ENCODE peak calls at places on chromosomes 7 and 10, in ten cellular contexts. Y, T, D, L, S, H, V, A, P and W are unnamed samples.

GRCh38 chr7:375901-376305 is 85.9 kb downstream of the FOXL3 start:
- DNase-seq in D (no peak), Y (peak; percentile 22), A (no peak), H (no peak), S (no peak), T (no peak), P (no peak), V (peak; percentile 72), L (no peak), W (no peak)

GRCh38 chr7:6232130-6232529 is 40.3 kb downstream of the CYTH3 start:
- DNase-seq in S (no peak), Y (no peak), V (no peak), D (no peak), A (no peak), T (no peak), L (no peak), H (no peak), P (no peak), W (no peak)

GRCh38 chr10:84540022-84540616 is 211.7 kb downstream of the CCSER2 start:
- DNase-seq in V (no peak), T (no peak), L (no peak), D (no peak), S (no peak), H (peak; percentile 49), P (no peak), Y (no peak), A (peak; percentile 77), W (no peak)

GRCh38 chr10:112744525-112744924 is 205.5 kb upstream of the TCF7L2 start:
- DNase-seq in Y (no peak), A (no peak), D (no peak), T (no peak), H (no peak), L (no peak), S (no peak), V (no peak), P (no peak), W (no peak)

GRCh38 chr10:132429281-132430230 is 32.6 kb downstream of the PWWP2B start:
- DNase-seq in T (no peak), A (no peak), H (no peak), P (no peak), S (no peak), V (peak; percentile 69), L (no peak), D (no peak), Y (peak; percentile 71), W (no peak)

GRCh38 chr10:83332695-83333094 is 806.6 kb upstream of the GHITM start:
- DNase-seq in H (no peak), L (no peak), A (no peak), T (no peak), V (no peak), D (no peak), P (no peak), S (no peak), Y (no peak), W (no peak)

GRCh38 chr10:132368881-132369635 is 27.9 kb upstream of the PWWP2B start:
- DNase-seq in D (no peak), L (peak; percentile 30), H (no peak), Y (no peak), P (no peak), S (no peak), V (peak; percentile 10), T (no peak), A (peak; percentile 68), W (no peak)

GRCh38 chr10:25159591-25159990 is 15.2 kb upstream of the GPR158 start:
- DNase-seq in H (no peak), A (no peak), L (no peak), Y (no peak), S (no peak), P (no peak), V (no peak), T (no peak), D (no peak), W (no peak)

GRCh38 chr10:22894714-22895113 is 33.1 kb upstream of the ARMC3 start:
- DNase-seq in H (no peak), D (no peak), T (no peak), V (no peak), S (no peak), L (no peak), Y (no peak), A (no peak), P (no peak), W (no peak)

GRCh38 chr7:162583-163297 is 29.6 kb upstream of the FAM20C start:
- DNase-seq in V (no peak), P (no peak), S (no peak), Y (no peak), A (no peak), T (no peak), L (peak; percentile 34), D (peak; percentile 30), H (no peak), W (no peak)

GRCh38 chr7:127997226-127997922 is 33.9 kb downstream of the LRRC4 start:
- DNase-seq in T (no peak), H (peak; percentile 11), L (no peak), D (no peak), S (no peak), V (no peak), Y (no peak), A (no peak), P (no peak), W (no peak)

GRCh38 chr7:4838626-4839334 is 23.1 kb downstream of the PAPOLB start:
- DNase-seq in T (no peak), V (no peak), L (no peak), P (no peak), H (no peak), Y (no peak), A (no peak), D (no peak), S (no peak), W (no peak)

GRCh38 chr7:95004618-95005282 is 97.4 kb downstream of the PPP1R9A start:
- DNase-seq in V (no peak), S (no peak), Y (no peak), L (no peak), D (no peak), P (peak; percentile 38), T (no peak), A (no peak), H (no peak), W (no peak)

GRCh38 chr10:94361161-94361794 is 1.5 kb downstream of the NOC3L start:
- DNase-seq in P (peak; percentile 23), T (no peak), V (no peak), A (no peak), D (no peak), S (no peak), Y (no peak), H (no peak), L (no peak), W (no peak)

GRCh38 chr10:83961620-83962019 is 177.7 kb upstream of the GHITM start:
- DNase-seq in L (no peak), D (no peak), S (no peak), Y (no peak), H (no peak), T (no peak), P (no peak), A (no peak), V (peak; percentile 21), W (no peak)

GRCh38 chr10:110802090-110802489 is 69.6 kb upstream of the PDCD4 start:
- DNase-seq in L (no peak), T (no peak), S (no peak), A (peak; percentile 60), P (no peak), H (peak; percentile 53), Y (no peak), D (no peak), V (no peak), W (no peak)

GRCh38 chr10:7133958-7134357 is 276.9 kb downstream of the SFMBT2 start:
- DNase-seq in D (no peak), A (no peak), V (no peak), P (no peak), L (no peak), Y (no peak), T (no peak), S (no peak), H (no peak), W (no peak)

GRCh38 chr7:26686448-26686981 is 177.9 kb downstream of the SKAP2 start:
- DNase-seq in Y (no peak), V (peak; percentile 32), A (no peak), L (peak; percentile 49), T (no peak), P (no peak), H (peak; percentile 78), D (peak; percentile 61), S (peak; percentile 51), W (no peak)
- H3K4me3 ChIP-seq in Y (no peak overlapping the region), V (no peak overlapping the region), A (no peak overlapping the region), L (no peak overlapping the region), T (no peak overlapping the region), P (no peak overlapping the region), H (no peak overlapping the region), D (no peak overlapping the region), S (no peak overlapping the region), W (no peak overlapping the region)

GRCh38 chr7:27129729-27130539 is 623 bp downstream of the HOXA4 start:
- DNase-seq in H (no peak), A (no peak), Y (no peak), T (no peak), D (peak; percentile 29), P (no peak), L (peak; percentile 50), V (peak; percentile 84), S (peak; percentile 77), W (no peak)

GRCh38 chr7:27130540-27131389 is at the start of gene HOXA4:
- DNase-seq in P (peak; percentile 63), D (peak; percentile 92), Y (no peak), S (peak; percentile 97), A (no peak), T (peak; percentile 64), V (peak; percentile 95), H (no peak), L (peak; percentile 89), W (no peak)

GRCh38 chr7:27126596-27127327 is 3.8 kb downstream of the HOXA4 start:
- DNase-seq in D (no peak), A (no peak), T (no peak), P (no peak), H (no peak), V (no peak), L (no peak), Y (no peak), S (no peak), W (no peak)

GRCh38 chr7:27128034-27128433 is 2.5 kb downstream of the HOXA4 start:
- DNase-seq in Y (no peak), H (peak; percentile 72), D (no peak), P (no peak), S (no peak), L (no peak), V (no peak), T (no peak), A (no peak), W (no peak)

GRCh38 chr7:27128776-27129728 is 1.5 kb downstream of the HOXA4 start:
- DNase-seq in T (no peak), L (no peak), P (no peak), V (peak; percentile 22), H (no peak), A (no peak), S (no peak), Y (no peak), D (no peak), W (no peak)
- H3K4me3 ChIP-seq in T (no peak overlapping the region), L (peak overlapping the region; percentile 69), P (peak overlapping the region; percentile 54), V (no peak overlapping the region), H (peak overlapping the region; percentile 59), A (no peak overlapping the region), S (peak overlapping the region; percentile 53), Y (no peak overlapping the region), D (peak overlapping the region; percentile 49), W (no peak overlapping the region)

GRCh38 chr10:29319205-29319781 is 30.4 kb downstream of the LYZL1 start:
- DNase-seq in T (no peak), L (no peak), Y (no peak), D (no peak), H (no peak), P (no peak), V (no peak), S (no peak), A (no peak), W (no peak)
- H3K4me3 ChIP-seq in T (no peak overlapping the region), L (no peak overlapping the region), Y (no peak overlapping the region), D (no peak overlapping the region), H (no peak overlapping the region), P (no peak overlapping the region), V (no peak overlapping the region), S (no peak overlapping the region), A (no peak overlapping the region), W (no peak overlapping the region)

GRCh38 chr10:26437637-26438461 is at the start of gene APBB1IP:
- DNase-seq in A (no peak), Y (peak; percentile 48), S (no peak), D (peak; percentile 91), L (peak; percentile 94), T (no peak), P (peak; percentile 48), H (no peak), V (peak; percentile 68), W (peak; percentile 66)
- H3K4me3 ChIP-seq in A (no peak within 1 kb of the TSS), Y (peak within 1 kb of the TSS; percentile 45), S (no peak within 1 kb of the TSS), D (peak within 1 kb of the TSS; percentile 60), L (peak within 1 kb of the TSS; percentile 62), T (peak within 1 kb of the TSS; percentile 95), P (peak within 1 kb of the TSS; percentile 71), H (no peak within 1 kb of the TSS), V (peak within 1 kb of the TSS; percentile 53), W (peak within 1 kb of the TSS; percentile 81)